ENCODE peak calls at places on chromosomes 12 and 14, in six cellular contexts. Y is OCI-LY7, O is skeletal muscle cell, E is activated B cell treated with CpG ODN at 0.5 μM for 24 hours, G is T-helper 1 cell, D is non-pigmented ciliary epithelial cell. C is an unnamed sample.

GRCh38 chr14:104155513-104155912 is 17.1 kb downstream of the KIF26A start:
- DNase-seq in Y (no peak), O (no peak), E (no peak), G (no peak), D (no peak), C (no peak)

GRCh38 chr12:85310456-85311076 is 30.5 kb downstream of the ALX1 start:
- DNase-seq in Y (peak), O (no peak), E (no peak), G (no peak), D (no peak), C (peak)

GRCh38 chr14:100641274-100641860 is 54.1 kb upstream of the BEGAIN start:
- DNase-seq in Y (no peak), O (no peak), E (no peak), G (no peak), D (no peak), C (no peak)

GRCh38 chr12:50786498-50787231 is 22.8 kb downstream of the ATF1 start:
- DNase-seq in Y (no peak), O (peak), E (no peak), G (no peak), D (peak), C (no peak)

GRCh38 chr14:89957791-89958190 is 2.1 kb downstream of the TDP1 start:
- DNase-seq in Y (no peak), O (no peak), E (no peak), G (no peak), D (no peak), C (no peak)

GRCh38 chr14:95098984-95099599 is 58.2 kb downstream of the DICER1 start:
- DNase-seq in Y (peak), O (no peak), E (no peak), G (peak), D (no peak), C (peak)

GRCh38 chr14:31479026-31479425 is 8.8 kb downstream of the GPR33 start:
- DNase-seq in Y (no peak), O (no peak), E (no peak), G (no peak), D (no peak), C (no peak)

GRCh38 chr12:91370086-91370868 is 187.7 kb upstream of the DCN start:
- DNase-seq in Y (no peak), O (no peak), E (no peak), G (no peak), D (no peak), C (no peak)

GRCh38 chr14:59332727-59333126 is 132.5 kb downstream of the GPR135 start:
- DNase-seq in Y (no peak), O (peak), E (no peak), G (no peak), D (peak), C (no peak)

GRCh38 chr14:68924392-68925158 is 54.5 kb downstream of the ACTN1 start:
- DNase-seq in Y (no peak), O (no peak), E (no peak), G (no peak), D (no peak), C (no peak)

GRCh38 chr14:65954915-65955314 is 531.3 kb upstream of the CCDC196 start:
- DNase-seq in Y (no peak), O (no peak), E (no peak), G (no peak), D (no peak), C (no peak)

GRCh38 chr12:27163048-27163715 is 80.8 kb upstream of the C12orf71 start:
- DNase-seq in Y (no peak), O (no peak), E (no peak), G (no peak), D (no peak), C (no peak)

GRCh38 chr12:6946033-6946919 is 2.5 kb downstream of the C12orf57 start:
- DNase-seq in Y (peak), O (no peak), E (peak), G (peak), D (no peak), C (peak)

GRCh38 chr12:91347686-91348085 is 165.1 kb upstream of the DCN start:
- DNase-seq in Y (no peak), O (no peak), E (no peak), G (no peak), D (no peak), C (no peak)

GRCh38 chr12:54368016-54368708 is 3.9 kb upstream of the GPR84 start:
- DNase-seq in Y (no peak), O (no peak), E (no peak), G (no peak), D (no peak), C (no peak)

GRCh38 chr12:49108958-49109404 is 1.7 kb downstream of the LMBR1L start:
- DNase-seq in Y (no peak), O (no peak), E (no peak), G (no peak), D (no peak), C (no peak)

GRCh38 chr12:40101747-40102146 is 4.1 kb downstream of the SLC2A13 start:
- DNase-seq in Y (no peak), O (no peak), E (no peak), G (no peak), D (no peak), C (no peak)

GRCh38 chr12:53320352-53321195 is 836 bp downstream of the AAAS start:
- DNase-seq in Y (no peak), O (no peak), E (no peak), G (no peak), D (no peak), C (no peak)

GRCh38 chr14:54570651-54571415 is 3.9 kb downstream of the SAMD4A start:
- DNase-seq in Y (no peak), O (no peak), E (no peak), G (no peak), D (peak), C (no peak)